ENCODE peak calls at places on chromosome 16, in nine cellular contexts. One of them, this sample, is unnamed.

GRCh38 chr16:29154676-29155121 is 169.8 kb downstream of the LAT start:
- DNase-seq in A549: no peak
- DNase-seq in uterus: no peak
- DNase-seq in adrenal gland: no peak
- DNase-seq in body of pancreas: no peak
- DNase-seq in upper lobe of left lung: peak
- DNase-seq in HepG2: no peak
- DNase-seq in heart left ventricle: peak
- DNase-seq in stomach: no peak
- DNase-seq in this sample: no peak

GRCh38 chr16:84481051-84481735 is 23.3 kb downstream of the MEAK7 start:
- DNase-seq in A549: no peak
- DNase-seq in body of pancreas: no peak
- DNase-seq in uterus: no peak
- DNase-seq in stomach: peak
- DNase-seq in adrenal gland: no peak
- DNase-seq in heart left ventricle: no peak
- DNase-seq in upper lobe of left lung: peak
- DNase-seq in HepG2: no peak
- DNase-seq in this sample: no peak

GRCh38 chr16:76500006-76500405 is 222.8 kb downstream of the CNTNAP4 start:
- DNase-seq in uterus: no peak
- DNase-seq in upper lobe of left lung: peak
- DNase-seq in heart left ventricle: no peak
- DNase-seq in adrenal gland: no peak
- DNase-seq in body of pancreas: no peak
- DNase-seq in A549: no peak
- DNase-seq in stomach: no peak
- DNase-seq in HepG2: no peak
- DNase-seq in this sample: no peak

GRCh38 chr16:28125592-28125991 is 62.1 kb upstream of the GSG1L start:
- DNase-seq in body of pancreas: no peak
- DNase-seq in upper lobe of left lung: peak
- DNase-seq in HepG2: no peak
- DNase-seq in A549: no peak
- DNase-seq in stomach: no peak
- DNase-seq in uterus: no peak
- DNase-seq in heart left ventricle: no peak
- DNase-seq in adrenal gland: no peak
- DNase-seq in this sample: no peak

GRCh38 chr16:73131153-73131862 is 83.4 kb upstream of the ZFHX3 start:
- DNase-seq in body of pancreas: no peak
- DNase-seq in adrenal gland: no peak
- DNase-seq in heart left ventricle: no peak
- DNase-seq in A549: no peak
- DNase-seq in stomach: no peak
- DNase-seq in HepG2: no peak
- DNase-seq in upper lobe of left lung: no peak
- DNase-seq in uterus: no peak
- DNase-seq in this sample: no peak

GRCh38 chr16:75261590-75262078 is 10.2 kb upstream of the BCAR1 start:
- DNase-seq in upper lobe of left lung: no peak
- DNase-seq in heart left ventricle: no peak
- DNase-seq in HepG2: no peak
- DNase-seq in uterus: peak
- DNase-seq in A549: no peak
- DNase-seq in body of pancreas: no peak
- DNase-seq in stomach: no peak
- DNase-seq in adrenal gland: no peak
- DNase-seq in this sample: no peak

GRCh38 chr16:20181949-20182348 is 108.3 kb upstream of the GPR139 start:
- DNase-seq in adrenal gland: no peak
- DNase-seq in body of pancreas: no peak
- DNase-seq in heart left ventricle: no peak
- DNase-seq in HepG2: no peak
- DNase-seq in A549: no peak
- DNase-seq in upper lobe of left lung: no peak
- DNase-seq in stomach: no peak
- DNase-seq in uterus: no peak
- DNase-seq in this sample: no peak

GRCh38 chr16:16025214-16025968 is 76.0 kb downstream of the ABCC1 start:
- DNase-seq in heart left ventricle: no peak
- DNase-seq in HepG2: no peak
- DNase-seq in upper lobe of left lung: no peak
- DNase-seq in stomach: no peak
- DNase-seq in body of pancreas: no peak
- DNase-seq in adrenal gland: peak
- DNase-seq in A549: peak
- DNase-seq in uterus: no peak
- DNase-seq in this sample: no peak

GRCh38 chr16:83956336-83957289 is 3.6 kb downstream of the OSGIN1 start:
- DNase-seq in uterus: peak
- DNase-seq in heart left ventricle: peak
- DNase-seq in HepG2: peak
- DNase-seq in A549: peak
- DNase-seq in stomach: peak
- DNase-seq in body of pancreas: peak
- DNase-seq in upper lobe of left lung: peak
- DNase-seq in adrenal gland: peak
- DNase-seq in this sample: peak

GRCh38 chr16:85690469-85691064 is 1.8 kb upstream of the GINS2 start:
- DNase-seq in heart left ventricle: no peak
- DNase-seq in uterus: no peak
- DNase-seq in adrenal gland: no peak
- DNase-seq in upper lobe of left lung: no peak
- DNase-seq in HepG2: peak
- DNase-seq in body of pancreas: peak
- DNase-seq in stomach: no peak
- DNase-seq in A549: no peak
- DNase-seq in this sample: no peak

GRCh38 chr16:50574852-50575251 is 26.7 kb downstream of the NKD1 start:
- DNase-seq in HepG2: no peak
- DNase-seq in uterus: no peak
- DNase-seq in adrenal gland: no peak
- DNase-seq in upper lobe of left lung: no peak
- DNase-seq in stomach: no peak
- DNase-seq in body of pancreas: no peak
- DNase-seq in heart left ventricle: no peak
- DNase-seq in A549: no peak
- DNase-seq in this sample: no peak

GRCh38 chr16:67796099-67796718 is 10.2 kb downstream of the RANBP10 start:
- DNase-seq in HepG2: no peak
- DNase-seq in A549: no peak
- DNase-seq in body of pancreas: no peak
- DNase-seq in adrenal gland: no peak
- DNase-seq in uterus: no peak
- DNase-seq in stomach: no peak
- DNase-seq in upper lobe of left lung: no peak
- DNase-seq in heart left ventricle: no peak
- DNase-seq in this sample: no peak

GRCh38 chr16:77398495-77398894 is 36.3 kb downstream of the ADAMTS18 start:
- DNase-seq in stomach: no peak
- DNase-seq in upper lobe of left lung: no peak
- DNase-seq in A549: no peak
- DNase-seq in uterus: no peak
- DNase-seq in adrenal gland: no peak
- DNase-seq in heart left ventricle: no peak
- DNase-seq in body of pancreas: no peak
- DNase-seq in HepG2: no peak
- DNase-seq in this sample: no peak

DNA sequence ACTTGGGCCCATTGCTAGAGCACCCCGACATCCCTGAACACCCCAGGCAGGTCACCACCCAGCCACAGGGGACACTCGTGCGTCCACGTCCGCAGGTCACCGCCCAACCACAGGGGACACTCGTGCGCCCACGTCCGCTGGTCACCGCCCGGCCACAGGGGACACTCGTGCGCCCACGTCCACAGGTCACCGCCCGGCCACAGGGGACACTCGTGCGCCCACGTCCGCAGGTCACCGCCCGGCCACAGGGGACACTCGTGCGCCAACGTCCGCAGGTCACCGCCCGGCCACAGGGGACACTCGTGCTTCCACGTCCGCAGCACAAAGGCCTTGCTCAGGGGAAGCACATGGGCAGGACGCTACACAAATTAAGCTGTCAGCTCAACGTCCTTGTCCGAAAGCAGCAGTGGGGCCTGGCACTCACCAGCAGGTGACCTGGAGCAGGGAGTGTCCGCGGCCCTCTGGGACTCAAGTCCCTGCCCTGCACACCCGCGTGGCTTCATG is 17.7 kb downstream of the GALNS start:
- DNase-seq in stomach: no peak
- DNase-seq in HepG2: peak
- DNase-seq in body of pancreas: no peak
- DNase-seq in adrenal gland: no peak
- DNase-seq in heart left ventricle: no peak
- DNase-seq in uterus: no peak
- DNase-seq in A549: no peak
- DNase-seq in upper lobe of left lung: peak
- DNase-seq in this sample: no peak
- TF ChIP-seq CTCF in stomach: no peak
- TF ChIP-seq CTCF in HepG2: peak
- TF ChIP-seq CTCF in body of pancreas: no peak
- TF ChIP-seq CTCF in adrenal gland: no peak
- TF ChIP-seq CTCF in heart left ventricle: no peak
- TF ChIP-seq CTCF in uterus: no peak
- TF ChIP-seq CTCF in A549: no peak
- TF ChIP-seq CTCF in upper lobe of left lung: no peak
- TF ChIP-seq CTCF in this sample: no peak

DNA sequence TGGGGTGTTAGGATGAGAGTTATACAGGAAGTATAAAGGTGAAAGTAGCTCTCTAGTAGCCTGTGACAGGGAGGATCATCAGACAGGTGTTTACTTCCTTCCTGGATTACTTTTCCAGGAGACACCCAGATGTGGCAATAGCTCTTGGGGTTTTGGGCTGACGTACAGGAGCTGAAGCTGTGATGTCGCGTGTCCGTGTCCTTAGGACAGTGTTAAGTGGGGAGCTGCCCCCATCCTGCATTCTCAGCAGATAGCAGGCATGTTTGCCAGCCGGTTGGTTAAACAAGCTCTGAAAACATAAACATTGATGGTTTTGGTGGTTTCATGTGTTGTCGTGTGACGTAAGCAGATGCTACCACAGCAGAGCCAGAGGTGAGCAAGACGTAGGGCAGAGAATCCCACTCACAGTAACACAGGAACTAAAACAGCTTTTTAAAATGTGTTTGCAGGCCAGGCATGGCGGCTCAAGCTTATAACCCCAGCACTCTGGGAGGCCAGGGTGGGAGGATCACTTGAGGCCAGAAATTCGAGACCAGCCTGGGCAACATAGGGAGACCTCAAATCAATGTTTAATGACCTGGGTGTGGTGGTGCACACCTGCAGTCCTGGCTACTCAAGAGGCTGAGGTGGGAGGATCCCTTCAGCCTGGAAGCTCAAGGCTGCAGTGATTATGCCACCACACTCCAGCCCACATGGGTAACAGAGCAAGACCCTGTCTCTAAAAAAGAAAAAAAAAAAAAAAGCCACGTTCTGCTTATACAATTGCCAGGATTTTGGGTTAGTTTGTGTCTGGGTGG is 18.3 kb upstream of the IL17C start:
- DNase-seq in uterus: no peak
- DNase-seq in upper lobe of left lung: no peak
- DNase-seq in A549: no peak
- DNase-seq in stomach: no peak
- DNase-seq in body of pancreas: peak
- DNase-seq in adrenal gland: no peak
- DNase-seq in HepG2: no peak
- DNase-seq in heart left ventricle: no peak
- DNase-seq in this sample: no peak
- H3K27ac ChIP-seq in uterus: no peak
- H3K27ac ChIP-seq in upper lobe of left lung: no peak
- H3K27ac ChIP-seq in A549: no peak
- H3K27ac ChIP-seq in stomach: peak
- H3K27ac ChIP-seq in body of pancreas: no peak
- H3K27ac ChIP-seq in adrenal gland: no peak
- H3K27ac ChIP-seq in HepG2: peak
- H3K27ac ChIP-seq in heart left ventricle: no peak
- H3K27ac ChIP-seq in this sample: peak

GRCh38 chr16:56609463-56609921 is 1.1 kb downstream of the MT2A start:
- DNase-seq in body of pancreas: peak
- DNase-seq in adrenal gland: peak
- DNase-seq in stomach: peak
- DNase-seq in upper lobe of left lung: no peak
- DNase-seq in uterus: peak
- DNase-seq in A549: peak
- DNase-seq in HepG2: peak
- DNase-seq in heart left ventricle: peak
- DNase-seq in this sample: peak
- TF ChIP-seq POLR2A in body of pancreas: no peak
- TF ChIP-seq POLR2A in adrenal gland: peak
- TF ChIP-seq POLR2A in stomach: no peak
- TF ChIP-seq POLR2A in upper lobe of left lung: no peak
- TF ChIP-seq POLR2A in uterus: no peak
- TF ChIP-seq POLR2A in A549: no peak
- TF ChIP-seq POLR2A in HepG2: no peak
- TF ChIP-seq POLR2A in heart left ventricle: no peak
- TF ChIP-seq POLR2A in this sample: no peak

GRCh38 chr16:1913327-1914083 is 4.7 kb downstream of the HS3ST6 start:
- DNase-seq in stomach: peak
- DNase-seq in heart left ventricle: no peak
- DNase-seq in body of pancreas: peak
- DNase-seq in adrenal gland: no peak
- DNase-seq in A549: no peak
- DNase-seq in HepG2: no peak
- DNase-seq in uterus: no peak
- DNase-seq in upper lobe of left lung: no peak
- DNase-seq in this sample: no peak
- TF ChIP-seq CTCF in stomach: no peak
- TF ChIP-seq CTCF in heart left ventricle: no peak
- TF ChIP-seq CTCF in body of pancreas: no peak
- TF ChIP-seq CTCF in adrenal gland: no peak
- TF ChIP-seq CTCF in A549: no peak
- TF ChIP-seq CTCF in HepG2: no peak
- TF ChIP-seq CTCF in uterus: no peak
- TF ChIP-seq CTCF in upper lobe of left lung: no peak
- TF ChIP-seq CTCF in this sample: no peak

DNA sequence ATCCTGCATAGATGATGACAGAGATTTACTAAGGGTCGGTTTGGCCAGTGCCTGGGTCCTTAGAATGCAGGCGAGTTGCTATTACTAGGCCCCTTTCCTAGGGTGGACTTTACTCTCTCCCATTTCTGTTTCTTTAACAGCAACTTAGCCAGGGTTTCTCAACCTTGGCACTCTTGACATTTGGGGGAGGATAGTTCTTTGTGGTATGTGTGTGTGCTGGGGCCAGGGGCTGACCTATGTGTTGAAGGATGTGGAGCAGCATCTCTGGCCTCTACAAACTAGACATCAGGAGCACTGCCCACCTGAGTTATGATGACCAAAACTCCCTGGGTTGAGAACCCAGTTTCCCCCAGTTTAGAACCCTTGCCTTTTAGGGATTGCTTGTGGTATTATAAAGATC is 238.9 kb upstream of the MAF start:
- DNase-seq in heart left ventricle: no peak
- DNase-seq in stomach: no peak
- DNase-seq in upper lobe of left lung: no peak
- DNase-seq in HepG2: no peak
- DNase-seq in body of pancreas: no peak
- DNase-seq in adrenal gland: no peak
- DNase-seq in uterus: peak
- DNase-seq in A549: no peak
- DNase-seq in this sample: no peak
- H3K27ac ChIP-seq in heart left ventricle: no peak
- H3K27ac ChIP-seq in stomach: no peak
- H3K27ac ChIP-seq in upper lobe of left lung: peak
- H3K27ac ChIP-seq in HepG2: no peak
- H3K27ac ChIP-seq in body of pancreas: no peak
- H3K27ac ChIP-seq in adrenal gland: no peak
- H3K27ac ChIP-seq in uterus: peak
- H3K27ac ChIP-seq in A549: no peak
- H3K27ac ChIP-seq in this sample: no peak

This sample was measured in Peyer's patch.